ENCODE peak calls at places on chromosomes 13 and 19, in seven cellular contexts. T, I, P, Y, B, N and A are unnamed samples.

GRCh38 chr13:71454509-71454908 is 412.5 kb downstream of the DACH1 start:
- DNase-seq in T (no peak), I (no peak), P (no peak), Y (no peak), B (no peak), N (no peak), A (no peak)

GRCh38 chr13:54513254-54513653 is 1484.6 kb downstream of the OLFM4 start:
- DNase-seq in T (no peak), I (no peak), P (no peak), Y (no peak), B (no peak), N (no peak), A (no peak)

GRCh38 chr19:10546817-10547216 is 3.1 kb downstream of the ATG4D start:
- DNase-seq in T (no peak), I (no peak), P (no peak), Y (no peak), B (no peak), N (no peak), A (no peak)

GRCh38 chr19:18429717-18430416 is 8.1 kb downstream of the ISYNA1 start:
- DNase-seq in T (no peak), I (peak; percentile 36), P (no peak), Y (peak; percentile 51), B (no peak), N (no peak), A (no peak)

GRCh38 chr13:80030491-80030890 is 310.4 kb downstream of the SPRY2 start:
- DNase-seq in T (no peak), I (peak; percentile 12), P (no peak), Y (peak; percentile 49), B (no peak), N (peak; percentile 9), A (no peak)

GRCh38 chr13:77000475-77000874 is 8.6 kb downstream of the CLN5 start:
- DNase-seq in T (no peak), I (no peak), P (no peak), Y (no peak), B (no peak), N (no peak), A (no peak)

GRCh38 chr19:10074153-10074552 is 12.0 kb upstream of the SHFL start:
- DNase-seq in T (peak; percentile 36), I (peak; percentile 24), P (no peak), Y (peak; percentile 51), B (no peak), N (no peak), A (no peak)

GRCh38 chr13:90232291-90232690 is 1115.2 kb upstream of the MIR17HG start:
- DNase-seq in T (no peak), I (no peak), P (no peak), Y (peak; percentile 83), B (peak; percentile 1), N (no peak), A (no peak)

GRCh38 chr19:19006213-19006612 is 27.1 kb downstream of the SUGP2 start:
- DNase-seq in T (peak; percentile 10), I (no peak), P (no peak), Y (no peak), B (no peak), N (no peak), A (no peak)

GRCh38 chr13:51846756-51847155 is 1.8 kb upstream of the TMEM272 start:
- DNase-seq in T (peak; percentile 11), I (no peak), P (no peak), Y (no peak), B (no peak), N (no peak), A (no peak)

GRCh38 chr13:113889467-113889866 is 25.6 kb upstream of the GAS6 start:
- DNase-seq in T (no peak), I (no peak), P (no peak), Y (no peak), B (no peak), N (no peak), A (no peak)

GRCh38 chr19:4009990-4010807 is 2.7 kb downstream of the PIAS4 start:
- DNase-seq in T (peak; percentile 46), I (peak; percentile 72), P (no peak), Y (no peak), B (no peak), N (no peak), A (no peak)

GRCh38 chr13:114063545-114064515 is 68.6 kb downstream of the RASA3 start:
- DNase-seq in T (peak; percentile 61), I (peak; percentile 67), P (no peak), Y (no peak), B (no peak), N (no peak), A (no peak)

GRCh38 chr13:26695891-26696311 is 64.7 kb downstream of the GPR12 start:
- DNase-seq in T (no peak), I (no peak), P (no peak), Y (peak; percentile 29), B (no peak), N (no peak), A (no peak)

GRCh38 chr13:113646921-113647340 is 11.1 kb downstream of the ATP4B start:
- DNase-seq in T (no peak), I (no peak), P (no peak), Y (no peak), B (no peak), N (no peak), A (no peak)

GRCh38 chr19:33971073-33971472 is 174.4 kb downstream of the KCTD15 start:
- DNase-seq in T (no peak), I (no peak), P (no peak), Y (no peak), B (no peak), N (no peak), A (no peak)

GRCh38 chr13:48158290-48158689 is 63.4 kb upstream of the MED4 start:
- DNase-seq in T (no peak), I (no peak), P (no peak), Y (no peak), B (no peak), N (no peak), A (no peak)

GRCh38 chr19:2352121-2352520 is 7.9 kb upstream of the TMPRSS9 start:
- DNase-seq in T (no peak), I (no peak), P (no peak), Y (no peak), B (no peak), N (no peak), A (no peak)

DNA sequence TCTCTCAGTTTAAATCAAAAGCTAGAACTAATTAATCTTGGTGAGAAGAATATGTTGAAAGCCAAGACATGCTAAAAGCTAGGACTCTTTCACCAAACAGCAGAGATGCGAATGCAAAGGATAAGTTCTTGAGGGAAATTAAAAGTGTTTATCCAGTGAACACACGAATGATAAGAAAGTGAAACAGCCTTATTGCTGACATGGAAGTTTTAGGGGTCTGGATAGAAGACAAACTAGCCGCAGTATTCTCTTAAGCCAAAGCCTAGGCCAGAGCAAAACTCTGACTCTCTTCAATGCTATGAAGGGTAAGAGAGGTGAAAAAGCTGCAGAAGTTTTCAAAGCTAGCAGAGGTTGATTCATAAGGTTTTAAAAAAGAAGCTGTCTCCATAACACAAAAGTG is 103.0 kb downstream of the UFM1 start:
- DNase-seq in T (no peak), I (no peak), P (no peak), Y (no peak), B (no peak), N (no peak), A (no peak)
- H2AK5ac ChIP-seq in T (no peak overlapping the region), I (no peak overlapping the region), P (no peak overlapping the region), Y (no peak overlapping the region), B (no peak overlapping the region), N (no peak overlapping the region), A (no peak overlapping the region)

GRCh38 chr19:46856062-46857022 is 4.5 kb upstream of the ARHGAP35 start:
- DNase-seq in T (peak; percentile 94), I (peak; percentile 96), P (peak; percentile 81), Y (peak; percentile 96), B (peak; percentile 95), N (peak; percentile 72), A (peak; percentile 97)
- H3K27ac ChIP-seq in T (peak overlapping the region; percentile 97), I (peak overlapping the region; percentile 42), P (peak overlapping the region; percentile 27), Y (no peak overlapping the region), B (no peak overlapping the region), N (peak overlapping the region; percentile 34), A (peak overlapping the region; percentile 39)

DNA sequence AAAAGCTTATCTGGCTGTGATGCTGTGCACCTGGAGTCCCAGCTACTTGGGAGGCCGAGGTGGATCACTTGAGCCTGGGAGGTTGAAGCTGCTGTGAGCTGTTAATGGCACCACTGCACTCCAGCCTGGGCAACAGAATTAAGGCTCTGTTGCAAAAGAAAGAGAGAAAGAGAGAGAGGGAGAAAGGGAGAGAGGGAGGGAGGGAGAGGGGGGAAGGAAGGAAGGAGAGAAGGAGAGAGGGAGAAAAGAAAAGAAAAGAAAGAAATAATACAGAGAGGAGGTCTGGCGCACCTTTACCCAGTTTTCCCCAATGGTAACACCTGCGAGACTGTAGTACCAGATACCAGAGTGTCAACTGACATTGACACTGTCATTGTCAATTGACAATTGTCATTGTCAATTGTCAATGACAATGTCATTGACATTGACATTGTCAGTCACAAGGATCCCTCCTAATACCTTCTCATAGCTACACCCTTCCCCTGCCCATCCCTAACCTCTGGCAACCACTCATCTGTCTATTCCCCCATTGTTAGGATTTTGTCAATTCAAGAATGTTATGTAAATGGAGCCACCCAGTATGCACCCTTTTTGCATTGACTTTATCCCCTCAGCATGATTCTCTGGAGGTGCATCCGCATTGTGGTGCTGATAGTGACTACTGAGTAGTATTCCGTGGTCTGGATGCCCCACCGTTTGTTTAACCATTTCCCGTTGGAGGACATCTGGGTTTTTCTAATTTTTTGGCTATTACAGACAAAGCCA is 21.3 kb downstream of the PAK4 start:
- DNase-seq in T (no peak), I (no peak), P (no peak), Y (no peak), B (no peak), N (no peak), A (no peak)
- H2BK5ac ChIP-seq in T (no peak overlapping the region), I (no peak overlapping the region), P (no peak overlapping the region), Y (no peak overlapping the region), B (no peak overlapping the region), N (no peak overlapping the region), A (no peak overlapping the region)

DNA sequence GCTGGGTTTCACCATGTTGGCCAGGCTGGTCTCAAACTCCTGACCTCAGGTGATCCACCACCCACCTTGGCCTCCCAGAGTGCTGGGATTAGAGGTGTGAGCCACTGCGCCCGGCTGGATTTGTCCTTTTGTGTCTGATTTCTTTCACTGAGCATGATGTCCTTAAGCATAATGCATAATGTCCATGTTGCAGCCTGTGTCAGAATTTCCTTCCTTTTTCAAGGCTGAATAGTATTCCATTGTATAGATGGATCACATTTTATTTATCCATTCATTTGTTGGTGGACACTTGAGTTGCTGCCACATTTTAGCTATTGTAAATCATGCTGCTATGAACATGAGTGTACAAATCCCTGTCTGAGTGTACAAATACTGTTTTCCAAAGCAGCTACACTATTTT is 25.5 kb downstream of the RFX2 start:
- DNase-seq in T (no peak), I (no peak), P (no peak), Y (no peak), B (no peak), N (no peak), A (no peak)
- H2AK5ac ChIP-seq in T (no peak overlapping the region), I (no peak overlapping the region), P (no peak overlapping the region), Y (no peak overlapping the region), B (no peak overlapping the region), N (no peak overlapping the region), A (no peak overlapping the region)